ENCODE peak calls at places on chromosomes 16 and 17, in eight cellular contexts. O is SK-N-MC, B is neuronal stem cell, W is choroid plexus epithelial cell, Y is adipocyte, F is body of pancreas, L is mammary epithelial cell, K is sigmoid colon. H is an unnamed sample.

GRCh38 chr17:28381141-28381825 is 9.8 kb downstream of the SARM1 start:
- DNase-seq in O (no peak), B (no peak), W (peak), Y (no peak), F (no peak), L (no peak), K (no peak), H (no peak)

GRCh38 chr16:4021070-4021779 is 95.0 kb downstream of the ADCY9 start:
- DNase-seq in O (no peak), B (no peak), W (no peak), Y (no peak), F (peak), L (peak), K (no peak), H (no peak)

GRCh38 chr16:19380316-19380715 is 37.4 kb upstream of the TMC5 start:
- DNase-seq in O (no peak), B (no peak), W (no peak), Y (no peak), F (no peak), L (no peak), K (no peak), H (no peak)

GRCh38 chr16:10629592-10629963 is 49.2 kb upstream of the EMP2 start:
- DNase-seq in O (no peak), B (no peak), W (no peak), Y (no peak), F (no peak), L (no peak), K (no peak), H (no peak)

GRCh38 chr16:1707193-1707790 is 1.3 kb downstream of the MAPK8IP3 start:
- DNase-seq in O (no peak), B (no peak), W (peak), Y (peak), F (peak), L (no peak), K (no peak), H (peak)

GRCh38 chr16:52705192-52705591 is 158.2 kb upstream of the TOX3 start:
- DNase-seq in O (no peak), B (no peak), W (no peak), Y (no peak), F (no peak), L (no peak), K (no peak), H (no peak)

GRCh38 chr17:57714660-57715059 is 30.4 kb downstream of the CCDC182 start:
- DNase-seq in O (no peak), B (no peak), W (no peak), Y (no peak), F (no peak), L (no peak), K (no peak), H (no peak)

GRCh38 chr16:90078594-90078895 is 1.4 kb upstream of the PRDM7 start:
- DNase-seq in O (no peak), B (no peak), W (no peak), Y (no peak), F (no peak), L (no peak), K (no peak), H (no peak)

GRCh38 chr17:53032861-53033271 is 789.9 kb upstream of the KIF2B start:
- DNase-seq in O (peak), B (peak), W (peak), Y (peak), F (peak), L (peak), K (no peak), H (peak)

GRCh38 chr16:55444754-55445485 is 34.1 kb upstream of the MMP2 start:
- DNase-seq in O (no peak), B (no peak), W (no peak), Y (no peak), F (peak), L (no peak), K (peak), H (no peak)

GRCh38 chr16:86033016-86033474 is 134.1 kb downstream of the IRF8 start:
- DNase-seq in O (no peak), B (peak), W (no peak), Y (peak), F (no peak), L (no peak), K (peak), H (no peak)

GRCh38 chr17:28744802-28745051 is 916 bp downstream of the TRAF4 start:
- DNase-seq in O (no peak), B (no peak), W (no peak), Y (no peak), F (no peak), L (no peak), K (no peak), H (no peak)

GRCh38 chr17:48052956-48053757 is 5.0 kb downstream of the NFE2L1 start:
- DNase-seq in O (no peak), B (no peak), W (peak), Y (peak), F (peak), L (no peak), K (peak), H (peak)

GRCh38 chr16:82020051-82020450 is 8.8 kb upstream of the SDR42E1 start:
- DNase-seq in O (no peak), B (no peak), W (no peak), Y (no peak), F (no peak), L (no peak), K (no peak), H (no peak)

GRCh38 chr16:14302399-14303181 is 231.5 kb downstream of the MRTFB start:
- DNase-seq in O (no peak), B (no peak), W (peak), Y (peak), F (peak), L (peak), K (no peak), H (no peak)

GRCh38 chr16:24989417-24989978 is 25.7 kb downstream of the ARHGAP17 start:
- DNase-seq in O (no peak), B (no peak), W (peak), Y (peak), F (no peak), L (no peak), K (no peak), H (no peak)

GRCh38 chr17:58318065-58318481 is 10.5 kb downstream of the TSPOAP1 start:
- DNase-seq in O (no peak), B (no peak), W (no peak), Y (no peak), F (no peak), L (no peak), K (peak), H (no peak)

GRCh38 chr16:79272141-79272577 is 328.4 kb downstream of the MAF start:
- DNase-seq in O (no peak), B (no peak), W (no peak), Y (no peak), F (no peak), L (no peak), K (no peak), H (no peak)

GRCh38 chr17:12070561-12070960 is 49.9 kb downstream of the MAP2K4 start:
- DNase-seq in O (no peak), B (no peak), W (peak), Y (peak), F (no peak), L (peak), K (no peak), H (no peak)

GRCh38 chr16:66872524-66872923 is 7.8 kb upstream of the PDP2 start:
- DNase-seq in O (no peak), B (no peak), W (peak), Y (no peak), F (no peak), L (no peak), K (no peak), H (no peak)
- H3K4me3 ChIP-seq in O (peak), B (no peak), W (peak), Y (peak), F (no peak), L (no peak), K (no peak), H (peak)

DNA sequence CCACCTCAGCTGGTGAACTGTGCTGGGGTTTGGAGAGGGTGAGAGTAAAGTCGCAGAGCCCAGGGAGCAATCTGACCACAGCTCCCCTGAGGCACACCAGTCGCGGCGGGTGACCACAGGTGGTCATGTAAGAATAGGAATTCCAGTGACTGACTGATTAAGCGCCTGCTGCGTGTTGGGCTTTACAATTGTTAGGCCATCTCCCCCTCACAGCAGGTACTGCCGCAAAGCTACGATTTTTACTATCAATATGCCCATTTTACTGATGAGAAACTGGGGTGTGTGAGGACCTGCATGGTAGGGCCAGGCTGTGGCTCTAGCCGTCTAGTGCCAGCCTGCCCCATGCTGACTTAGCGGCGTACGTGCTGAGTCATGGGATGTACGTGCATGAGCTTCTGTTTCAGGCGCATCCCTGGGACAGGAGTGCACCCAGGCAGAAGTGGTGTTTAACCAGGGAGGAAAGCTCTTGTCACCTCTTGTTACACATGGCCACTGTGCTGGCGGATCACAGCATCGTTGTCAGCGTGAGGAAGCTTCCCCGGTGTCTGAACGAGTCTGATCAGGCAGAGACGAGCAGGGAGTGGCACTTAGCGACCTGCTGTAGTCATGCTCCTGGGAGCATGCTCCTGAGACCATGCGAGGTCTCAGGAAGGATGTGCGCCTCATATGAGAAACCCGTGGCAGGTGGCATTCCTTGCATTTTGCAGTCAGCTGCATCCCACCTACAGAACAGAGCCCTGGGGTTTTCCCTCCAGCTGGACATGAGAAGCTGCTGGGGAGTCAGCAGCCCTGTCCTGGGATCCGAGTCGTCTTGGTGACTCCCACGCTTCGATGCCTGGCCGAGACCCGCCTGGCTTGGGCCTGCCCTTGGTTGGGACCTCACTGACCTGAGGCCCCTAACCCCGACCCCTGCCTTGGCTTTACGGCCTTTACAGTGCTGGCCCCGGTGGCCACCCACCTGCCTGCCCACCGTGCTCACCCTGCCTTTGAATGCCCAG is 163.7 kb upstream of the CHMP6 start:
- DNase-seq in O (no peak), B (no peak), W (no peak), Y (no peak), F (no peak), L (no peak), K (peak), H (no peak)
- H3K4me3 ChIP-seq in O (no peak), B (no peak), W (no peak), Y (no peak), F (no peak), L (no peak), K (no peak), H (no peak)

GRCh38 chr17:78126895-78127239 is 1.7 kb downstream of the TMC6 start:
- DNase-seq in O (no peak), B (no peak), W (no peak), Y (no peak), F (no peak), L (no peak), K (no peak), H (no peak)
- H3K4me3 ChIP-seq in O (no peak), B (no peak), W (no peak), Y (no peak), F (no peak), L (peak), K (peak), H (no peak)

GRCh38 chr17:17985153-17985552 is 12.5 kb downstream of the DRC3 start:
- DNase-seq in O (no peak), B (no peak), W (no peak), Y (no peak), F (no peak), L (no peak), K (no peak), H (no peak)
- H3K4me3 ChIP-seq in O (no peak), B (peak), W (no peak), Y (no peak), F (no peak), L (no peak), K (no peak), H (no peak)

GRCh38 chr17:83084621-83085056 is 5.2 kb downstream of the METRNL start:
- DNase-seq in O (no peak), B (no peak), W (no peak), Y (no peak), F (no peak), L (no peak), K (no peak), H (no peak)
- H3K4me3 ChIP-seq in O (no peak), B (peak), W (no peak), Y (peak), F (no peak), L (no peak), K (no peak), H (no peak)

GRCh38 chr16:8889893-8890548 is 7.9 kb downstream of the LITAFD start:
- DNase-seq in O (no peak), B (no peak), W (no peak), Y (no peak), F (no peak), L (no peak), K (no peak), H (no peak)

GRCh38 chr16:8893426-8893825 is 11.3 kb downstream of the LITAFD start:
- DNase-seq in O (no peak), B (no peak), W (no peak), Y (no peak), F (peak), L (no peak), K (peak), H (no peak)

GRCh38 chr16:8890549-8890921 is 8.4 kb downstream of the LITAFD start:
- DNase-seq in O (no peak), B (no peak), W (no peak), Y (no peak), F (no peak), L (no peak), K (no peak), H (no peak)

GRCh38 chr16:8893976-8894690 is 12.0 kb downstream of the LITAFD start:
- DNase-seq in O (no peak), B (no peak), W (no peak), Y (no peak), F (peak), L (no peak), K (peak), H (no peak)

DNA sequence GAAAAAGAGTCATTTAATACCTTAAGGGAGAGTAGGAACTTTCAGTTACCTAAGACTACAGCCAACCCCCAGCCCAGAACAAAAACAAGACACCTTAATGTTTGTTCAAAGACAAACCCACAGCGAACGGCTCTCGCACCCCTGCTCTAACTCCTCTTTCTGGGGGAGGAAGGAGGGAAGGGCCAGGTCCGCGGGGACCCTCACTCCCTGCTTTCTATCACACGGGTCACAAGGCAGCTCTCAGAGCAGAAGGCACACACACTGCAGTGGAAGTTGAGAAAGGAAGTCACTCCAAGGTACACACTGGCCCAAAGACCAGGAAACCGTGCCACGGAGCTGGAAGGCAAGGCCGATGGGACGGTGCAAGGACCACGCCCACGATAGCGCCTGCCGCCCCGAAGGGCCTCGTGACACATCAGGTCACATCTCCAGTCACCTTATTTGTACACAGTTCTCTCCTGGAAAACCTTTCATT is 10.0 kb downstream of the LITAFD start:
- DNase-seq in O (no peak), B (no peak), W (no peak), Y (no peak), F (peak), L (no peak), K (peak), H (no peak)
- H3K4me3 ChIP-seq in O (no peak), B (peak), W (no peak), Y (no peak), F (no peak), L (no peak), K (no peak), H (no peak)